ENCODE peak calls at places on chromosome 13, in five cellular contexts. Y, T, R, E and U are unnamed samples.

GRCh38 chr13:61838568-61838967 is 422.9 kb upstream of the PCDH20 start:
- DNase-seq in E (no peak), T (no peak), R (no peak), Y (no peak), U (no peak)

GRCh38 chr13:62583466-62583865 is 1167.8 kb upstream of the PCDH20 start:
- DNase-seq in T (no peak), R (peak), E (no peak), Y (no peak), U (no peak)

GRCh38 chr13:49220856-49221614 is 897 bp downstream of the MLNR start:
- DNase-seq in Y (no peak), T (no peak), R (no peak), E (no peak), U (no peak)

GRCh38 chr13:38630780-38631179 is 56.1 kb upstream of the FREM2 start:
- DNase-seq in E (no peak), T (no peak), Y (no peak), R (no peak), U (no peak)

GRCh38 chr13:93900735-93901134 is 578.7 kb downstream of the DCT start:
- DNase-seq in T (no peak), E (no peak), R (no peak), Y (no peak), U (no peak)

GRCh38 chr13:32917504-32917903 is 98.7 kb upstream of the KL start:
- DNase-seq in R (no peak), T (no peak), Y (no peak), E (no peak), U (no peak)

GRCh38 chr13:103033999-103034398 is 32.2 kb downstream of the SLC10A2 start:
- DNase-seq in R (no peak), T (no peak), E (no peak), Y (no peak), U (no peak)

GRCh38 chr13:79522583-79522982 is 41.6 kb downstream of the NDFIP2 start:
- DNase-seq in R (no peak), T (no peak), Y (no peak), E (no peak), U (no peak)

GRCh38 chr13:28239374-28239773 is 101.0 kb downstream of the PAN3 start:
- DNase-seq in R (no peak), T (no peak), E (no peak), Y (no peak), U (no peak)

GRCh38 chr13:26941345-26942174 is 181.0 kb upstream of the GPR12 start:
- DNase-seq in R (no peak), Y (no peak), T (no peak), E (no peak), U (no peak)

GRCh38 chr13:111045170-111045569 is 69.9 kb upstream of the ARHGEF7 start:
- DNase-seq in Y (no peak), T (no peak), R (no peak), E (no peak), U (no peak)

GRCh38 chr13:79647518-79647917 is 166.6 kb downstream of the NDFIP2 start:
- DNase-seq in T (peak), R (no peak), Y (no peak), E (no peak), U (no peak)

GRCh38 chr13:69324109-69324886 is 783.3 kb upstream of the ATXN8OS start:
- DNase-seq in R (peak), Y (no peak), T (no peak), E (no peak), U (peak)

GRCh38 chr13:90281709-90282108 is 1065.8 kb upstream of the MIR17HG start:
- DNase-seq in R (no peak), T (no peak), Y (no peak), E (no peak), U (no peak)

GRCh38 chr13:99796175-99796819 is 175.3 kb downstream of the ZIC5 start:
- DNase-seq in T (no peak), E (peak), Y (no peak), R (peak), U (no peak)

GRCh38 chr13:91045351-91046034 is 302.0 kb upstream of the MIR17HG start:
- DNase-seq in R (peak), T (no peak), Y (no peak), E (no peak), U (no peak)

GRCh38 chr13:94415484-94415883 is 64.0 kb downstream of the DCT start:
- DNase-seq in E (no peak), T (no peak), R (no peak), Y (no peak), U (no peak)

GRCh38 chr13:100527644-100528043 is 60.9 kb downstream of the GGACT start:
- DNase-seq in T (no peak), E (no peak), Y (no peak), R (no peak), U (no peak)

GRCh38 chr13:51666316-51666715 is 82.1 kb downstream of the WDFY2 start:
- DNase-seq in Y (no peak), T (no peak), E (no peak), R (no peak), U (no peak)

GRCh38 chr13:73767747-73768315 is 366.4 kb downstream of the KLF12 start:
- DNase-seq in E (no peak), T (peak), R (no peak), Y (no peak), U (peak)

GRCh38 chr13:31234729-31235128 is 35.0 kb downstream of the B3GLCT start:
- DNase-seq in E (no peak), R (no peak), Y (no peak), T (no peak), U (no peak)

GRCh38 chr13:32427852-32428580 is at the start of gene N4BP2L1:
- DNase-seq in T (peak), Y (peak), R (peak), E (peak), U (no peak)

GRCh38 chr13:44932850-44933251 is 56.4 kb downstream of the NUFIP1 start:
- DNase-seq in E (no peak), Y (no peak), T (no peak), R (no peak), U (no peak)

GRCh38 chr13:25874907-25875306 is 176.9 kb downstream of the SHISA2 start:
- DNase-seq in R (no peak), Y (peak), T (no peak), E (no peak), U (no peak)

GRCh38 chr13:112112534-112113276 is 45.8 kb downstream of the SOX1 start:
- DNase-seq in Y (no peak), R (no peak), T (no peak), E (no peak), U (no peak)

GRCh38 chr13:66036024-66036614 is 1194.0 kb downstream of the PCDH9 start:
- DNase-seq in Y (no peak), E (no peak), R (no peak), T (no peak), U (peak)

GRCh38 chr13:79919109-79919508 is 421.8 kb downstream of the SPRY2 start:
- DNase-seq in E (no peak), T (no peak), Y (no peak), R (no peak), U (no peak)

GRCh38 chr13:46179576-46180368 is 2.2 kb downstream of the LCP1 start:
- DNase-seq in T (no peak), Y (peak), E (peak), R (no peak), U (no peak)

GRCh38 chr13:46178821-46179220 is 3.2 kb downstream of the LCP1 start:
- DNase-seq in Y (no peak), T (no peak), R (no peak), E (no peak), U (no peak)

GRCh38 chr13:46176756-46177155 is 5.2 kb downstream of the LCP1 start:
- DNase-seq in R (no peak), Y (no peak), T (no peak), E (no peak), U (no peak)

GRCh38 chr13:46180393-46180792 is 1.6 kb downstream of the LCP1 start:
- DNase-seq in Y (no peak), E (no peak), T (no peak), R (no peak), U (no peak)

GRCh38 chr13:46178143-46178542 is 3.8 kb downstream of the LCP1 start:
- DNase-seq in T (no peak), R (no peak), E (no peak), Y (no peak), U (no peak)
- H3K4me3 ChIP-seq in T (no peak), R (no peak), E (no peak), Y (no peak), U (no peak)

GRCh38 chr13:109610517-109610916 is 175.9 kb downstream of the IRS2 start:
- DNase-seq in R (peak), T (peak), Y (peak), E (peak), U (no peak)
- TF ChIP-seq CTCF in R (peak), T (peak), Y (peak), E (no peak), U (peak)

GRCh38 chr13:113447596-113447995 is 5.7 kb downstream of the ADPRHL1 start:
- DNase-seq in T (no peak), E (no peak), Y (no peak), R (no peak), U (no peak)
- H3K4me3 ChIP-seq in T (no peak), E (no peak), Y (no peak), R (no peak), U (no peak)

DNA sequence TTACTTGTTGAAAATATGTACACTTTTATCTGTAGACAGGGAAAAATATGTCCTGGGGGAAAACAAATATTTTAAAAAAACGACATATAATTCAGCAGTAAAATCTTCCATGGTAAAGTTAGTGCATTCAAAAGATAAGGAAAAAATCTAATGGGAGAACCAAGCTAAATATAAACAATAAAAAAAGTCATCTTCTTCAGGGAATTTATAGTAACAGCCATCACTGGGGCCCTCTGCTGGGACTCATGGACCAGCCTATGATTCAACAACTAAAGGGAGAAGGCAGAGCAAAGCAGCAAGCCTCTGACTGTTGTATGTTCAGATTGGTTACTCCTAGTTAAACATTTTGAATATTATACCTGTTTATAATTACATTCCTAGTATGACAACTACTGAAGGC is 93.0 kb downstream of the ITGBL1 start:
- DNase-seq in Y (no peak), R (no peak), T (no peak), E (no peak), U (no peak)
- TF ChIP-seq CTCF in Y (no peak), R (no peak), T (no peak), E (no peak), U (no peak)

GRCh38 chr13:109788372-109789195 is 2.2 kb upstream of the IRS2 start:
- DNase-seq in T (no peak), R (no peak), Y (no peak), E (no peak), U (no peak)

GRCh38 chr13:109786457-109787134 is at the start of gene IRS2:
- DNase-seq in Y (peak), T (peak), R (peak), E (peak), U (peak)

GRCh38 chr13:109785892-109786450 is 412 bp downstream of the IRS2 start:
- DNase-seq in E (peak), Y (no peak), T (no peak), R (no peak), U (no peak)

GRCh38 chr13:109789262-109789661 is 2.9 kb upstream of the IRS2 start:
- DNase-seq in Y (no peak), E (peak), R (no peak), T (peak), U (no peak)

GRCh38 chr13:109787135-109787954 is 962 bp upstream of the IRS2 start:
- DNase-seq in E (peak), Y (peak), R (peak), T (peak), U (no peak)
- H3K4me3 ChIP-seq in E (peak), Y (peak), R (peak), T (peak), U (peak)

DNA sequence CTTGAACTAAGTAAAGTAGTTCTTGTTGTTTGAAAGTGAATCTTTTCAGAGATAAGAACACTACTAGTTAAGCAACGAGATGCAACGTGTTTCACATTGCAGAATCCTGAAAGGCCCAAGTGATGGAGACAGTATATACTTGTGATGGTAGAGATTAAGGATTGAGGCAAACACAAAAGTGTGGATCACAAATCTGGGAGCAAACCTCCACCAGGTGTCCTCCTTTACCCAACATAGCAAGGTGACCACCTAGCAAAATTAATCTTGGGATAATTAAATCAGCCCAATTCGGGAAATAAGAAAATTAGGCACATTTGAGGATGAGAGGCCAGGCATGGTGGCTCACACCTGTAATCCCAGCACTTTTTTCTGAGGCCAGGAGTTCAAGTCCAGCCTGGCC is 563.9 kb downstream of the DACH1 start:
- DNase-seq in E (no peak), Y (no peak), R (no peak), T (no peak), U (no peak)
- TF ChIP-seq CTCF in E (peak), Y (no peak), R (peak), T (no peak), U (peak)